ENCODE peak calls at places on chromosomes 5 and 9, in four cellular contexts. R is HCT116, A is PC-3, B is fibroblast of lung. Q is an unnamed sample.

GRCh38 chr5:33272288-33272687 is 168.5 kb upstream of the TARS1 start:
- DNase-seq in R (peak; percentile 59), A (peak; percentile 98), B (peak; percentile 87), Q (no peak)

GRCh38 chr5:126805108-126805507 is 28.2 kb downstream of the LMNB1 start:
- DNase-seq in R (no peak), A (no peak), B (peak; percentile 71), Q (no peak)

GRCh38 chr5:62538017-62538942 is 40.3 kb upstream of the LRRC70 start:
- DNase-seq in R (no peak), A (peak; percentile 72), B (peak; percentile 88), Q (no peak)

GRCh38 chr9:129234491-129234890 is 56.4 kb upstream of the IER5L start:
- DNase-seq in R (no peak), A (no peak), B (no peak), Q (no peak)

GRCh38 chr9:121353246-121353975 is 16.6 kb downstream of the STOM start:
- DNase-seq in R (no peak), A (no peak), B (no peak), Q (no peak)

GRCh38 chr9:115254781-115255180 is 136.8 kb upstream of the TNC start:
- DNase-seq in R (no peak), A (no peak), B (no peak), Q (no peak)

GRCh38 chr5:69004127-69004526 is 89.7 kb upstream of the SLC30A5 start:
- DNase-seq in R (no peak), A (no peak), B (peak; percentile 15), Q (no peak)

GRCh38 chr5:172266071-172266675 is 17.4 kb downstream of the UBTD2 start:
- DNase-seq in R (no peak), A (no peak), B (no peak), Q (no peak)

GRCh38 chr5:177290816-177291596 is 12.5 kb downstream of the RAB24 start:
- DNase-seq in R (no peak), A (no peak), B (no peak), Q (no peak)

GRCh38 chr9:84862786-84863185 is 193.3 kb downstream of the NTRK2 start:
- DNase-seq in R (no peak), A (no peak), B (peak; percentile 4), Q (peak; percentile 79)

GRCh38 chr9:37956423-37956820 is 52.5 kb upstream of the SLC25A51 start:
- DNase-seq in R (no peak), A (no peak), B (no peak), Q (no peak)

GRCh38 chr9:137073992-137074399 is 3.3 kb upstream of the UAP1L1 start:
- DNase-seq in R (no peak), A (no peak), B (no peak), Q (no peak)

GRCh38 chr9:98520221-98520920 is 188.4 kb downstream of the GABBR2 start:
- DNase-seq in R (no peak), A (no peak), B (peak; percentile 9), Q (no peak)

GRCh38 chr5:125874057-125874456 is 549.2 kb upstream of the GRAMD2B start:
- DNase-seq in R (no peak), A (peak; percentile 33), B (no peak), Q (no peak)

DNA sequence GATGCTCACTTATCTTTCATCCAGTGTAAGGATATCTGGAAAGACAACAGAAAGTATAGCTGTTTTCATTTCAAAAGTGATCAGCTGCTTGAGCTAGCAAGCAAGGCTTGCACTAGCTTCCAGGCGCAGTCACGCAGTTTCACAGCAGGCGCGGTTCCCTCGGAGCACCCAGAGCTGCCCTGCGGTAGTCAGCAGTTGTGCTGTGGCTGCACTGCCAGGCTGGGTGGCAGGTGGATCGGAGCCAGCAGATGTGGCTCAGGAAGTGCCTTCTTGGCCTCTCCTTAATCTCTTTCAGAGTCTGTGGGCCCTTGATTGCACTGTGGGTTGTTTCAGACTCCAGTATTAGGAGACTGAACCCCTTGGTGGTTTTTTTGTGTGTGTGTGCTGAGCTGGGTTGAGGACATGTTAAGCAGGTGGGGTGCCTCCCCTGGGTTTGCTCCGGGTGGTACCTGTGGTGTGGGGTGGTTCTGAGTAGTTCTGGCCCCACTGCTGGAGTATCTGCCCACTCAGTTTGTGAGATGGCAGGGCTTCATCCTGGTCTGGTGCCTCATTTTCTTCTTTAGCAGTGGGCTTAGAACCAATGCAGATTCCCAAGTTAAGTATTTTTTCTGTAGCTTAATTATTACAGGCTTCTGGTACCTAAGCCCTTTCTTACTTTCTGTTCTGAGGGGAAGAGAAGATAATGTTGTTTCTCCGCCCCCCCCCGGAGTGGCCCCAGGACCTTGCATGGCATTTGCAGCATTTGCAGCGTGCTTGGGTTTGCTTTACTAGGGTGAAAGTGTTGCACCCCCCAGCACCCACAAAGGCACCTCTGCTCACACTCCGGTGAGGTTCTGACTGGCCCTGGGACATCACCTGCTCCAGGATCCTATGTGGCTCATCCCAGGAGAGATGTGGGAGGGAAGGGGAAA is 16.4 kb downstream of the TENT4A start:
- DNase-seq in R (no peak), A (no peak), B (no peak), Q (no peak)
- H3K9ac ChIP-seq in R (no peak overlapping the region), A (no peak overlapping the region), B (no peak overlapping the region), Q (no peak overlapping the region)

GRCh38 chr5:40779561-40779960 is 18.6 kb downstream of the PRKAA1 start:
- DNase-seq in R (no peak), A (no peak), B (no peak), Q (no peak)

GRCh38 chr5:40781843-40782409 is 16.2 kb downstream of the PRKAA1 start:
- DNase-seq in R (no peak), A (no peak), B (peak; percentile 83), Q (no peak)

GRCh38 chr5:40778133-40778532 is 20.0 kb downstream of the PRKAA1 start:
- DNase-seq in R (no peak), A (no peak), B (no peak), Q (no peak)

GRCh38 chr5:40780858-40781257 is 17.3 kb downstream of the PRKAA1 start:
- DNase-seq in R (no peak), A (no peak), B (no peak), Q (no peak)

GRCh38 chr5:40780199-40780598 is 18.0 kb downstream of the PRKAA1 start:
- DNase-seq in R (no peak), A (peak; percentile 45), B (no peak), Q (no peak)
- H4K20me1 ChIP-seq in R (peaks cover 21% of the 10 kb centered on the region), A (peaks cover 47% of the 10 kb centered on the region), B (peaks cover 3% of the 10 kb centered on the region), Q (peaks cover 30% of the 10 kb centered on the region)

GRCh38 chr5:149280124-149280523 is 8.5 kb downstream of the AFAP1L1 start:
- DNase-seq in R (no peak), A (no peak), B (no peak), Q (no peak)

GRCh38 chr5:149278811-149279210 is 7.2 kb downstream of the AFAP1L1 start:
- DNase-seq in R (no peak), A (no peak), B (no peak), Q (no peak)

GRCh38 chr5:149279651-149280050 is 8.0 kb downstream of the AFAP1L1 start:
- DNase-seq in R (no peak), A (no peak), B (no peak), Q (no peak)

GRCh38 chr5:149282027-149282965 is 10.6 kb downstream of the AFAP1L1 start:
- DNase-seq in R (no peak), A (no peak), B (no peak), Q (no peak)

DNA sequence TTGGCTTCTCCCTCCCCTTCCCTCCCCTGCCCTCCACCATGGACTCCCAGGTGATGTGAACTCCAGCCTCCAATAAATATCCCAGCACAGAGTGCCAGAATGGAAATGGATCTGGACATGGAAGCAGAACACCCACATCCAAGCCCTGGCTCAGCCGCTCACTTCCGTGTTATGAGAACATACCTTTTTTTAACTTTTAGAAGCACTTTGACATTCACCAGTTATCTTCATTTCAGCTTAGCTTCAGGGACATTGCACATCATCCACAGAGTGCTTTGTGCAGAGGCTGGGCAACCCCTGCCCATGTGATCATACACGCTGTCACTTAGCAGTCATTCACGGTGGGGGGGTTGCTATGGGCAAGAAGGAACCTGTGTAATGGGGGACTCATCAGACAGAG is 9.1 kb downstream of the AFAP1L1 start:
- DNase-seq in R (no peak), A (no peak), B (no peak), Q (no peak)
- H3K4me3 ChIP-seq in R (no peak overlapping the region), A (no peak overlapping the region), B (no peak overlapping the region), Q (no peak overlapping the region)

DNA sequence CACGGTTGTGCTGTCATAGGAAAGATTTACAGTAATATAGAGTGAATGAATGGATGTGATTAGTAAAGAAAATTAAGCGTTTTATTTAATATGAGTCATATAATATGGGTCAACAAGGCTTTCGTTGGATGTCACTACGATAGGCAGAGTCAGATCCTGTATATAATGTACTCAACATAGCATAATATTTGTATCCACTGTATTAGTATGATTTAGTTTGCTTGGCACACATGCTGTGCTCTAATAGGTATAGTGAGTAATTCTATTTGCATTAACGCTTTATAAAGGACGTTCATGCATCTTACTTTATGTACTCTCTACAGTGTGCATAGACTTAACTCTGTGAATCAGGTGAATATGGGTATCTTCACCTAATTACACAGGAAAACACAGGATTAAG is 35.9 kb upstream of the AGGF1 start:
- DNase-seq in R (no peak), A (peak; percentile 65), B (no peak), Q (no peak)
- H3K9ac ChIP-seq in R (no peak overlapping the region), A (no peak overlapping the region), B (no peak overlapping the region), Q (no peak overlapping the region)

GRCh38 chr5:14148483-14148882 is 5.3 kb downstream of the TRIO start:
- DNase-seq in R (no peak), A (no peak), B (no peak), Q (no peak)
- H4K20me1 ChIP-seq in R (peaks cover 45% of the 10 kb centered on the region), A (peaks cover 79% of the 10 kb centered on the region), B (peaks cover 5% of the 10 kb centered on the region), Q (peaks cover 95% of the 10 kb centered on the region)

DNA sequence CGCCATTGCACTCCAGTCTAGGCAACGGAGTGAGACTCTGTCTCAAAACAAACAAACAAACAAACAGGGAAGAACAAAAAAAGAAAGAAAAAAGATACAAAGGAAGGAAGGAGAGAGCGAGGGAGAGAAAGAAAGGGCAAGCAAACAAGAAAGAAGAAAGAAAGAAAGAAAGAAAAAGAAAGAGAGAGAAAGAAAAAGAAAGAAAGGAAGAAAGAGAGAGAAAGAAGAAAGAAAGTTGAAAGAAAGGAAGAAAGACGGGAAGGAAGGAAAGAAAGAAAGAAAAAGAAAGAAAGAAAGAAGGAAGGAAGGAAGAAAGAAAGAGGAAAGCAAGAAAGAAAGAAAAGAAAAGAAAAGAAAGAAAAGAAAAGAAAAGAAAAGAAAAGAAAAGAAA is 13.1 kb upstream of the ALDOB start:
- DNase-seq in R (no peak), A (no peak), B (no peak), Q (no peak)
- H3K4me3 ChIP-seq in R (peak overlapping the region; percentile 60), A (peak overlapping the region; percentile 73), B (no peak overlapping the region), Q (peak overlapping the region; percentile 75)

GRCh38 chr9:127923046-127923445 is 6.2 kb upstream of the ST6GALNAC4 start:
- DNase-seq in R (no peak), A (no peak), B (no peak), Q (peak; percentile 49)
- H3K9ac ChIP-seq in R (peak overlapping the region; percentile 43), A (no peak overlapping the region), B (no peak overlapping the region), Q (no peak overlapping the region)

GRCh38 chr5:15612915-15613635 is 113.1 kb downstream of the FBXL7 start:
- DNase-seq in R (no peak), A (no peak), B (no peak), Q (no peak)

GRCh38 chr5:15610216-15610615 is 110.2 kb downstream of the FBXL7 start:
- DNase-seq in R (no peak), A (no peak), B (no peak), Q (no peak)

GRCh38 chr5:15611008-15611407 is 111.0 kb downstream of the FBXL7 start:
- DNase-seq in R (no peak), A (no peak), B (no peak), Q (no peak)

GRCh38 chr5:15607076-15607475 is 107.1 kb downstream of the FBXL7 start:
- DNase-seq in R (no peak), A (no peak), B (no peak), Q (no peak)

GRCh38 chr5:15609076-15609725 is 109.2 kb downstream of the FBXL7 start:
- DNase-seq in R (no peak), A (no peak), B (no peak), Q (no peak)
- H4K20me1 ChIP-seq in R (no peaks in the 10 kb centered on the region), A (no peaks in the 10 kb centered on the region), B (no peaks in the 10 kb centered on the region), Q (peaks cover 6% of the 10 kb centered on the region)